ENCODE peak calls at places on chromosomes 5 and 9, in seven cellular contexts. O, R, Z, X, Q, W and C are unnamed samples. For H3K4me1, the result is how much of the 10 kb centered on the place peaks cover.

GRCh38 chr5:171419663-171420428 is 399 bp downstream of the FGF18 start:
- DNase-seq in O (no peak), R (no peak), Z (no peak), X (no peak), Q (no peak), W (peak), C (peak)

GRCh38 chr5:171192111-171192510 is 116.9 kb upstream of the TLX3 start:
- DNase-seq in O (no peak), R (no peak), Z (no peak), X (no peak), Q (no peak), W (no peak), C (peak)

GRCh38 chr5:5886353-5886752 is 463.9 kb downstream of the ICE1 start:
- DNase-seq in O (no peak), R (no peak), Z (no peak), X (no peak), Q (no peak), W (no peak), C (no peak)

GRCh38 chr5:179234563-179235135 is 110.6 kb downstream of the ADAMTS2 start:
- DNase-seq in O (no peak), R (peak), Z (no peak), X (no peak), Q (no peak), W (no peak), C (no peak)

GRCh38 chr5:62922191-62922590 is 343.6 kb downstream of the LRRC70 start:
- DNase-seq in O (no peak), R (no peak), Z (no peak), X (no peak), Q (no peak), W (no peak), C (no peak)

GRCh38 chr5:130279386-130279785 is 375.1 kb downstream of the CHSY3 start:
- DNase-seq in O (no peak), R (no peak), Z (no peak), X (no peak), Q (no peak), W (no peak), C (no peak)

GRCh38 chr5:117098094-117098493 is 523.5 kb upstream of the SEMA6A start:
- DNase-seq in O (no peak), R (no peak), Z (no peak), X (no peak), Q (no peak), W (no peak), C (no peak)

GRCh38 chr9:130765135-130766030 is 69.7 kb upstream of the ABL1 start:
- DNase-seq in O (peak), R (no peak), Z (no peak), X (no peak), Q (no peak), W (no peak), C (no peak)

GRCh38 chr5:160347453-160347852 is 23.0 kb downstream of the C1QTNF2 start:
- DNase-seq in O (no peak), R (no peak), Z (no peak), X (peak), Q (no peak), W (peak), C (no peak)

GRCh38 chr5:39092581-39093350 is 18.6 kb upstream of the RICTOR start:
- DNase-seq in O (no peak), R (no peak), Z (peak), X (no peak), Q (no peak), W (no peak), C (no peak)

GRCh38 chr9:114065304-114065703 is 12.8 kb downstream of the AMBP start:
- DNase-seq in O (no peak), R (no peak), Z (no peak), X (no peak), Q (no peak), W (no peak), C (no peak)

GRCh38 chr5:113050606-113051391 is 74.2 kb downstream of the DCP2 start:
- DNase-seq in O (no peak), R (no peak), Z (no peak), X (no peak), Q (no peak), W (no peak), C (no peak)

GRCh38 chr9:109270971-109271900 is 49.6 kb downstream of the EPB41L4B start:
- DNase-seq in O (no peak), R (no peak), Z (no peak), X (no peak), Q (peak), W (no peak), C (no peak)

GRCh38 chr9:16848189-16848588 is 22.3 kb downstream of the BNC2 start:
- DNase-seq in O (no peak), R (no peak), Z (no peak), X (no peak), Q (no peak), W (no peak), C (no peak)

GRCh38 chr5:965604-966344 is 42.8 kb upstream of the NKD2 start:
- DNase-seq in O (no peak), R (no peak), Z (peak), X (no peak), Q (no peak), W (no peak), C (no peak)

DNA sequence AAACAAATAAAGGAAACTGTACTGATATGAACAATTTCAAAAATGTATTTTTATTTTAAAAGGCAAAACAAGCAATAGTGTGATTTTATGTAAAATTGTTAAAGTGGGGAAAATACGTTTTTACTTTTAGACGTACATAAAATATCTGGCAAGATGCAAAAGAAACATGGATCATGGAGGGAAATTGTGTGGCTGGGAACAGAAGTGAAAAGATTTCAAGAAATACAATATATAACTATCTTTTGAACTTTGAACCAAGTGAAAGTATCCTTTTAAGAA is 1.5 kb upstream of the ZNF367 start:
- DNase-seq in O (no peak), R (no peak), Z (no peak), X (no peak), Q (no peak), W (no peak), C (no peak)
- H3K4me1 ChIP-seq in O (under half), R (under half), Z (under half), X (under half), Q (under half), W (under half), C (under half)

GRCh38 chr9:21037278-21037677 is 5.8 kb upstream of the HACD4 start:
- DNase-seq in O (no peak), R (no peak), Z (no peak), X (no peak), Q (no peak), W (no peak), C (no peak)
- H3K4me1 ChIP-seq in O (under half), R (under half), Z (under half), X (under half), Q (under half), W (under half), C (under half)

GRCh38 chr9:37338218-37338617 is 84.3 kb upstream of the GRHPR start:
- DNase-seq in O (no peak), R (no peak), Z (no peak), X (no peak), Q (no peak), W (no peak), C (no peak)
- H3K4me1 ChIP-seq in O (under half), R (under half), Z (under half), X (under half), Q (under half), W (under half), C (under half)

GRCh38 chr9:134698111-134698510 is 56.5 kb downstream of the COL5A1 start:
- DNase-seq in O (no peak), R (no peak), Z (no peak), X (peak), Q (no peak), W (no peak), C (no peak)

GRCh38 chr9:134695144-134695543 is 53.5 kb downstream of the COL5A1 start:
- DNase-seq in O (no peak), R (peak), Z (no peak), X (peak), Q (no peak), W (peak), C (no peak)

GRCh38 chr9:134694714-134695113 is 53.1 kb downstream of the COL5A1 start:
- DNase-seq in O (no peak), R (peak), Z (no peak), X (peak), Q (no peak), W (peak), C (no peak)

GRCh38 chr9:134694368-134694665 is 52.7 kb downstream of the COL5A1 start:
- DNase-seq in O (no peak), R (no peak), Z (no peak), X (no peak), Q (no peak), W (no peak), C (no peak)

GRCh38 chr9:134696433-134696832 is 54.8 kb downstream of the COL5A1 start:
- DNase-seq in O (no peak), R (no peak), Z (no peak), X (no peak), Q (no peak), W (no peak), C (no peak)
- H3K4me1 ChIP-seq in O (under half), R (under half), Z (under half), X (under half), Q (under half), W (under half), C (under half)

DNA sequence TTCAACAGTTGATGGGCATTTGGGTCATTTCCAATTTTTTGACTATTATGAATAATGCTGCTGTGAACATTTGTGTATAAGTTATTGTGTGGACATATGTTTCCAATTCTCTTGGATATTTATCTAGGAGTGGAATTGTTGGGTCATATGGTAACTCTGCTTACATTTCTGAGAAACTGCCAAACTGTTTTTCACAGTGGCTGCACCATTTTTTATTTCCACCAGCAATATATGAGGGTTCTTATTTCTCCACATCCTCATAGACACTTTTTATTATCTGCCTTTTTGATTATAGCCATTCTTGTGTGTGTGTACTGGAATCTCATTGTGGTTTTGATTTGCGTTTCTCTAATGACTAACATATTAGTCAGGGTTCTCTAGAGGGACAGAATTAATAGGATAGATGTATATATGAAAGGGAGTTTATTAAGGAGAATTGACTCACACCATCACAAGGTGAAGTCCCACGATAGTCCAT is 14.7 kb upstream of the MED27 start:
- DNase-seq in O (no peak), R (no peak), Z (no peak), X (no peak), Q (no peak), W (no peak), C (no peak)
- H3K4me1 ChIP-seq in O (under half), R (under half), Z (under half), X (under half), Q (under half), W (under half), C (under half)

DNA sequence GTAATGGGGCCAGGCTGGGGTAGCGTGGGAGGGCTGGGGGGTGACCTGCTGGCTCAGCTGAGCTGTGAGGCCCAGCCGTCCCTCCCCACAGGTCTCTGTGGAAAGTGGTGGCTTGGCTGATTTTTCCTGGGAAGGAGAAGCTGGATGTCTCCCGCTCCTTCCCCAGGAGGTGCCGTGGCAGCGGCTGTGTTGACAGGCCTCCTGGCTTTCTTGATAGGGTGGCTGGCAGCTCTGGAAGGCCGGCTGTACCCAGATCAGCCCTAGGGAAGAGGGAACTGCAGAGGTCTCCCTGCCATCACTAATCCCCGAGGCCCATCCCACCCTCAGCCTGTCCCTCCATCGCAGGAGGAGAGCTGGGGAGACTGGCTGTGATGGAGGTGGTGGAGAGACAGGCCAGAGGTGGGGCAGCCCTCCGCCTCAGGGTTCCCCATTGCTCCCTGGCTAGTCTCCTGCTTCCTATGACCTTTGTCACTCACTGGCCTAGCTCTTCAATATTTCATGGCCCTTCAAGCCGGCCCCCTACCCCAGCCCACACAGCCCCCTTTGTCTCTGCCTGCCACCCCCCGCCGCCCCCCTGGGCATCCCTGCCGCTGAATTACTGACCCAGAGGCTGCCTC is 6.8 kb downstream of the CXXC5 start:
- DNase-seq in O (no peak), R (no peak), Z (no peak), X (no peak), Q (no peak), W (peak), C (peak)
- H3K4me1 ChIP-seq in O (half or more), R (under half), Z (half or more), X (half or more), Q (half or more), W (half or more), C (half or more)

DNA sequence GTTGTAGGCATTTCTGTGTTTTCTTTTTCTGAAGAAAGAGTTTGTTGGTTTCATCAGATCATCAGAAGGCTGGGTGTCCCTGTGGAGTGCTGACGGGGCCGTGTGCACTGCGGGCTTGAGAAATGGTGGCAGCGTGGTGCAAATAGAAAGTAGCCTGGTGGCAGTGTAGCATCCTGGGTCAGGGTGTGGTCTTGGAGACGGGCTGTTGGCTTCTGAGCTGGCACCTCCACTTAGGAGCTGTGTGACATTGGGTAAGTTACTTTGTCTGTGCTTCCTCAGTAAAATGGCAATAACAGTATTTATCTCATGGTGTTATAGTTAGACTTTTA is 10.0 kb upstream of the NDST1 start:
- DNase-seq in O (no peak), R (no peak), Z (no peak), X (peak), Q (no peak), W (no peak), C (no peak)
- H3K4me1 ChIP-seq in O (under half), R (under half), Z (under half), X (half or more), Q (half or more), W (half or more), C (under half)